ENCODE peak calls at places on chromosomes 3 and 15, in ten cellular contexts. M, G, X, D, F, E, Y, L, C and B are unnamed samples.

GRCh38 chr15:98671060-98672008 is 23.0 kb downstream of the IGF1R start:
- DNase-seq in E (no peak), L (no peak), D (no peak), M (no peak), G (no peak), X (no peak), Y (no peak), C (no peak), F (no peak), B (no peak)

GRCh38 chr3:134326760-134327593 is 47.3 kb downstream of the AMOTL2 start:
- DNase-seq in L (peak; percentile 78), C (peak; percentile 87), Y (peak; percentile 63), G (no peak), D (peak; percentile 87), X (peak; percentile 68), F (no peak), M (no peak), E (peak; percentile 88), B (no peak)

GRCh38 chr3:108669211-108669610 is 79.7 kb downstream of the DZIP3 start:
- DNase-seq in Y (no peak), E (no peak), D (no peak), L (no peak), F (no peak), M (no peak), G (no peak), C (no peak), X (no peak), B (no peak)

GRCh38 chr3:8501388-8502131 is at the start of gene LMCD1:
- DNase-seq in L (peak; percentile 99), X (peak; percentile 95), D (peak; percentile 88), Y (peak; percentile 87), G (peak; percentile 95), E (peak; percentile 99), M (peak; percentile 6), C (peak; percentile 97), F (peak; percentile 83), B (peak; percentile 94)

GRCh38 chr15:96356494-96357455 is 26.3 kb downstream of the NR2F2 start:
- DNase-seq in F (peak; percentile 72), C (peak; percentile 87), Y (peak; percentile 78), D (peak; percentile 74), G (peak; percentile 82), M (peak; percentile 82), L (peak; percentile 92), E (peak; percentile 87), X (peak; percentile 96), B (peak; percentile 92)

GRCh38 chr3:8069981-8070380 is 431.6 kb upstream of the LMCD1 start:
- DNase-seq in Y (no peak), X (no peak), M (no peak), L (no peak), F (no peak), C (no peak), D (no peak), E (no peak), G (no peak), B (no peak)

GRCh38 chr15:50633653-50634052 is 52.9 kb downstream of the TRPM7 start:
- DNase-seq in F (no peak), E (no peak), D (no peak), M (no peak), C (no peak), X (no peak), Y (no peak), L (no peak), G (no peak), B (no peak)

GRCh38 chr15:40333922-40334492 is 6.7 kb downstream of the CCDC9B start:
- DNase-seq in F (no peak), L (peak; percentile 87), E (peak; percentile 91), D (no peak), G (peak; percentile 85), C (no peak), Y (no peak), X (no peak), M (no peak), B (peak; percentile 48)

GRCh38 chr15:38699633-38700230 is 135.1 kb upstream of the RASGRP1 start:
- DNase-seq in D (peak; percentile 77), C (peak; percentile 84), M (peak; percentile 88), Y (peak; percentile 35), L (no peak), G (peak; percentile 55), F (peak; percentile 54), X (peak; percentile 63), E (peak; percentile 68), B (peak; percentile 67)

GRCh38 chr15:64762546-64762945 is 12.8 kb downstream of the RBPMS2 start:
- DNase-seq in E (no peak), X (no peak), L (no peak), D (no peak), F (no peak), M (no peak), Y (no peak), G (no peak), C (no peak), B (no peak)

GRCh38 chr3:128698211-128699011 is 27.6 kb upstream of the RAB7A start:
- DNase-seq in G (no peak), C (peak; percentile 51), F (no peak), D (peak; percentile 33), E (peak; percentile 70), L (peak; percentile 83), M (no peak), X (peak; percentile 75), Y (no peak), B (peak; percentile 42)

GRCh38 chr15:101370330-101371024 is 75.4 kb upstream of the SNRPA1 start:
- DNase-seq in Y (no peak), F (no peak), C (no peak), X (no peak), M (no peak), G (no peak), E (peak; percentile 42), D (no peak), L (no peak), B (no peak)

GRCh38 chr15:98555173-98555515 is 93.2 kb upstream of the IGF1R start:
- DNase-seq in E (no peak), Y (no peak), X (no peak), G (no peak), M (no peak), L (no peak), D (no peak), F (no peak), C (no peak), B (no peak)

GRCh38 chr3:10242182-10243065 is 5.8 kb upstream of the TATDN2 start:
- DNase-seq in L (no peak), C (no peak), Y (no peak), X (no peak), M (no peak), F (no peak), D (no peak), G (peak; percentile 31), E (no peak), B (no peak)

GRCh38 chr15:23467110-23467600 is 20.1 kb upstream of the GOLGA6L2 start:
- DNase-seq in D (peak; percentile 36), G (no peak), C (peak; percentile 67), E (no peak), X (no peak), L (no peak), F (peak; percentile 24), Y (no peak), M (peak; percentile 81), B (no peak)
- TF ChIP-seq CTCF in D (peak; percentile 46), G (peak; percentile 60), C (peak; percentile 75), E (peak; percentile 68), X (no peak), L (peak; percentile 18), F (peak; percentile 62), Y (peak; percentile 12), M (peak; percentile 62), B (peak; percentile 47)

GRCh38 chr15:31740203-31740602 is 290.1 kb upstream of the CHRNA7 start:
- DNase-seq in C (no peak), D (no peak), X (no peak), F (no peak), L (no peak), G (no peak), Y (no peak), M (no peak), E (no peak), B (no peak)
- TF ChIP-seq CTCF in C (no peak), D (no peak), X (no peak), F (no peak), L (no peak), G (no peak), Y (no peak), M (no peak), E (no peak), B (no peak)

GRCh38 chr3:73321286-73321685 is 259.8 kb downstream of the EBLN2 start:
- DNase-seq in G (no peak), E (no peak), Y (no peak), X (no peak), C (no peak), F (no peak), M (no peak), L (no peak), D (no peak), B (no peak)

GRCh38 chr3:73332558-73332957 is 271.1 kb downstream of the EBLN2 start:
- DNase-seq in M (no peak), F (no peak), Y (no peak), X (no peak), D (no peak), E (no peak), L (no peak), C (no peak), G (no peak), B (no peak)

GRCh38 chr3:73324203-73325155 is 263.0 kb downstream of the EBLN2 start:
- DNase-seq in M (no peak), D (no peak), E (no peak), C (no peak), F (no peak), Y (no peak), G (no peak), L (no peak), X (no peak), B (no peak)

DNA sequence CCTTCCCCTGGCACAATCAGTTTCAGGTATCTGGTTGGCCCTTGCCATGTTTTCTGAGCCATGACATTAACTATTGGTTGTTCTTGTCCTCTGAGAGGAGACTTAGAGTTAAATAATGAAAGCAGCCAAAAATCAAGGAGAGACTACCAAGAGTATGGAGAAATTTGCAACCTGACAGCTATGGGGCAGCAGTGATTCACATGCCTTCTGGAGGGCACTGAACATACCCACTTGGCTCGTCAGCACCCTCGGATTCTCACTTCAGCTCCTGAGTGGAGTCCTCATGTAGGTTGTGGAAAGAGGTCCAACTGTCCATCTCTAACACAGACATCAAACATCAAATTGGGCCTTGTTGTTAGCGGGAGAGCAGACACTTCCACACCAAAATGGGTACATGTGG is 265.6 kb downstream of the EBLN2 start:
- DNase-seq in Y (no peak), L (no peak), F (no peak), D (no peak), M (no peak), E (no peak), G (no peak), X (no peak), C (no peak), B (no peak)
- TF ChIP-seq CTCF in Y (no peak), L (no peak), F (no peak), D (no peak), M (no peak), E (no peak), G (peak; percentile 19), X (no peak), C (no peak), B (no peak)

DNA sequence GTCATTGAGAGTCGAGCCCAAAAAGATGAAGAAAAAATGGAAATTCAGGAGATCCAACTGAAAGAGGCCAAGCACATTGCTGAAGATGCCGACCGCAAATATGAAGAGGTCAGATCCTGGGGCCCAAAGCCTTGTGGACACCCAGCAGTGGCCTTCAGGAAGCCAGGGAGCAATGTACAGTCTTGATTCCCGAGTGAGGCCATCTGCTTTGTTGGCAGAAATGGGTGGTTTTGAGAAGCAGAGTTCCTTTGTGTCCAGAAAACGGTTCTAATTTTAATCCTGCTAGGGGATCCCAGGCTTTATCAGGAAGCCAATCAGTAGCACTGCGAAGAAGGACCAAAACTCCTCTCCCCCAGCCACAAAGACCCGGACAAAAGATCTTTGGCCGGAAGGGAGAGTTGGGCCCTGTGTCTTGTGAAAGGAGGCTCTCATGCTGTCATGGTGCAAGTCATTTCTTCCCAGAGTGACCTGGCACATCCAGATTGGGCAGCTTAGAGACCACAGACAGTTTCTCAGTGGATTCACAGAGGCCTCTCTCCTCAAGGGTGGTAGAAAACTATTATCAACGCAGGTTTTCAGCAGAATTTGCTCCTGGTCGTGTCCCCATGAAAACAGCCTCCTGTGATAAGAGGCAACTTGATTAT is 17.1 kb downstream of the TPM1 start:
- DNase-seq in C (no peak), Y (no peak), F (no peak), L (no peak), E (no peak), M (no peak), G (no peak), D (no peak), X (no peak), B (no peak)
- TF ChIP-seq CTCF in C (no peak), Y (no peak), F (no peak), L (no peak), E (no peak), M (no peak), G (no peak), D (no peak), X (no peak), B (no peak)